ENCODE peak calls at places on chromosome 18, in seven cellular contexts. N is AG04450, C is HCT116, P is pancreas, Y is endothelial cell, T is HFF-Myc, D is LNCaP clone FGC. R is an unnamed sample.

GRCh38 chr18:41850781-41851180 is 104.3 kb upstream of the PIK3C3 start:
- DNase-seq in N (no peak), C (no peak), P (no peak), Y (no peak), T (no peak), D (peak), R (no peak)

GRCh38 chr18:49619792-49620191 is 57.9 kb downstream of the LIPG start:
- DNase-seq in N (no peak), C (no peak), P (no peak), Y (no peak), T (no peak), D (no peak), R (no peak)

GRCh38 chr18:62226047-62226446 is 39.0 kb downstream of the RELCH start:
- DNase-seq in N (no peak), C (no peak), P (no peak), Y (no peak), T (no peak), D (no peak), R (no peak)

GRCh38 chr18:33277431-33277830 is 163.1 kb downstream of the CCDC178 start:
- DNase-seq in N (no peak), C (no peak), P (no peak), Y (no peak), T (no peak), D (no peak), R (no peak)

GRCh38 chr18:29652797-29653196 is 1389.7 kb downstream of the DSC3 start:
- DNase-seq in N (no peak), C (no peak), P (no peak), Y (no peak), T (no peak), D (no peak), R (no peak)

GRCh38 chr18:78948221-78948620 is 31.4 kb upstream of the SALL3 start:
- DNase-seq in N (no peak), C (no peak), P (no peak), Y (no peak), T (no peak), D (no peak), R (no peak)

GRCh38 chr18:11840493-11840892 is 10.7 kb upstream of the CHMP1B start:
- DNase-seq in N (no peak), C (no peak), P (no peak), Y (no peak), T (no peak), D (no peak), R (no peak)

GRCh38 chr18:31487251-31488015 is 10.5 kb upstream of the DSG2 start:
- DNase-seq in N (no peak), C (peak), P (no peak), Y (no peak), T (no peak), D (no peak), R (no peak)

GRCh38 chr18:24014986-24015896 is 687 bp downstream of the TTC39C start:
- DNase-seq in N (no peak), C (no peak), P (peak), Y (peak), T (no peak), D (no peak), R (peak)

GRCh38 chr18:55863876-55864275 is 275.9 kb upstream of the TCF4 start:
- DNase-seq in N (no peak), C (no peak), P (no peak), Y (no peak), T (peak), D (no peak), R (no peak)

DNA sequence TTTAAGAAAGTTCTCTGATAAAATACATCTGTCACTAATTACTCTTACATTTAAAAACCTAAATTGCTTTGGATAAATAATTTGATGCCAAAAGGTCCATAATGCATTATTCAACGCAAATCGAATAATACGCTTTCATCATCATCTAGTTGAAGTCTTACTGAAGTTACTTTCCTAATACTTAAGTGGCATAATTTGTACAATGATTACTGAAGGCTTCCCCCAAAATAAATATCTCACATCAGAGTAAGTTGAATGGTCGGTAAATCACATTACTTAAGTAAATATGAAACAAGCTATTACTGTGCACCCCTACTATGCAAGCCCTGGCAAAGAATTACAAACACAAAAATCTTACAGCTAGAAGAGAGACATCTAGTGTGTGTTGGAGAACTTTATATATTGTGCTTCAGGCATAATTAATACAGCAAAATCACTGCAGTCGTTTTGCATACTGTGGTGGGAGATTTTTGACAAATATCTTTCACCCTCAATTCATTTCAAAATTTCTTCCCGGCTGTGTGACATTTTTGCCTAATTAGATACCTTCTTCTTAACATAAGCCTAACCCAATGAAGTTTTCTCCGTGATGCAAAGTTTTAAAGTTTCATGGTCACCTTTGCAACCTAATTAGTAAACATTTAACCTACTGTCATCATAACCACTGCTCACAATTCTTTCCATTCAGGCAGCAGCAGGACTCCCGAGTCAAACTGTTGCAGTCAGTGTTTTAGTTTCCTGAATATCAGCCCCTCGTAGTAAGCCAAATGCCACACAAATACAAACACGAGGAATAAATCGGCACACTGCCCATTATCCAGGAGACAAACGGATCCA is 106.0 kb upstream of the KCTD1 start:
- DNase-seq in N (no peak), C (no peak), P (no peak), Y (no peak), T (no peak), D (no peak), R (no peak)
- TF ChIP-seq CTCF in N (no peak), C (no peak), P (no peak), Y (no peak), T (no peak), D (peak), R (no peak)

GRCh38 chr18:77141401-77142118 is 9.0 kb upstream of the MBP start:
- DNase-seq in N (no peak), C (no peak), P (no peak), Y (no peak), T (no peak), D (no peak), R (no peak)
- TF ChIP-seq CTCF in N (no peak), C (peak), P (no peak), Y (peak), T (peak), D (no peak), R (no peak)

DNA sequence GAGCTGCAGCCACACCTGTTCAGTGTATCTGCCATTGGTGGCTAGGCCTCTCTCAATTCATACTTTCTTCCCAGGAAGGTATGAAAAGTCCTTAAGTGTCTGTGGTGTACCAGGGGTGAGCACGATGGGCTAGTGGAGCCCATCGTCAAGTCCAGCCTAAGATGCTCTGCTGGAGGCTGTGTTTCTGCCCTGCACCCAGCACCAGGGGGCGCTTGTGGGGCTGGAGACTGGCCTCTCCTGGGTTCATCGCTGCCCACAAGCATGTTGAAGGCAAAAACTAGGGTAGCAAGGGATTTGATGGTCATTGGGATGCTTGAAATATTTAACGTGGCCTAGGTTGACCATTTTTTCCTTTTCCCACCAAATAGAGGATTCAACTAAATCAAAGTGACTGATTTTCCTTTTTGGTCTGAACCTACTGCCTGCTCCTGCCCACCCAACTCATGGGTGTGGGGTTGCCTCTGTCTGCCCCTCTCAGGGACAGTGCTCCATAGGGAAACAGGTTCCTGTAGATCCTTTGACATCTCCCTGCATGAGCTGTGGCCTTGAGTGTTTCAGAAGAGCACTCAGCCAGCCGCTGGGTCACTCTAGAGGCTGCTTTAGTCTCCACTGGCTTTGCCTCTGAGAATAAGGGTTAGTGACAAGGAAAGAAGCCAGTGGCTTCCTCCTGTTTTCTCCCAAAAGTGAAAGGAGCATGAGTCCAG is 59.0 kb downstream of the TPGS2 start:
- DNase-seq in N (no peak), C (peak), P (no peak), Y (peak), T (no peak), D (no peak), R (peak)
- TF ChIP-seq CTCF in N (peak), C (peak), P (no peak), Y (peak), T (peak), D (peak), R (peak)

GRCh38 chr18:991441-991840 is 86.8 kb downstream of the ADCYAP1 start:
- DNase-seq in N (no peak), C (no peak), P (no peak), Y (no peak), T (no peak), D (no peak), R (no peak)
- TF ChIP-seq CTCF in N (no peak), C (no peak), P (no peak), Y (no peak), T (no peak), D (no peak), R (no peak)

GRCh38 chr18:59593291-59593717 is 103.9 kb downstream of the CCBE1 start:
- DNase-seq in N (peak), C (no peak), P (no peak), Y (no peak), T (no peak), D (no peak), R (no peak)
- TF ChIP-seq CTCF in N (no peak), C (no peak), P (no peak), Y (no peak), T (no peak), D (no peak), R (no peak)